ENCODE peak calls at places on chromosomes 13 and 19, in nine cellular contexts. B is fibroblast of lung, V is mammary epithelial cell, L is neuronal stem cell, J is mesenchymal stem cell, M is GM23248, Z is HCT116, Y is astrocyte, O is neural progenitor cell. H is an unnamed sample.
A peak's percentile ranks its signal among the peaks of the same experiment; 100 is the strongest.

GRCh38 chr13:94464771-94465170 is 14.7 kb downstream of the DCT start:
- DNase-seq in J (no peak), B (peak; percentile 8), Z (no peak), O (no peak), V (no peak), Y (no peak), M (peak; percentile 3), L (no peak), H (no peak)

GRCh38 chr13:111174377-111174776 is 59.3 kb downstream of the ARHGEF7 start:
- DNase-seq in J (no peak), L (no peak), O (no peak), Y (no peak), M (no peak), V (no peak), B (no peak), Z (no peak), H (no peak)

GRCh38 chr19:912181-913079 is 589 bp downstream of the R3HDM4 start:
- DNase-seq in B (no peak), M (peak; percentile 24), J (no peak), Y (no peak), O (no peak), L (no peak), V (peak; percentile 36), Z (no peak), H (peak; percentile 61)

GRCh38 chr13:112629161-112629560 is 41.2 kb upstream of the TUBGCP3 start:
- DNase-seq in M (no peak), Y (no peak), B (no peak), V (no peak), O (no peak), Z (no peak), L (no peak), J (no peak), H (no peak)

GRCh38 chr19:40741527-40742390 is 8.5 kb downstream of the ACTMAP start:
- DNase-seq in B (no peak), L (no peak), O (no peak), J (no peak), V (peak; percentile 39), Z (no peak), M (no peak), Y (no peak), H (no peak)

GRCh38 chr13:46211116-46211515 is 612 bp upstream of the LRRC63 start:
- DNase-seq in J (peak; percentile 25), M (no peak), Z (no peak), O (no peak), Y (no peak), B (peak; percentile 3), L (no peak), V (no peak), H (peak; percentile 32)

GRCh38 chr13:59012731-59013130 is 1151.0 kb downstream of the DIAPH3 start:
- DNase-seq in J (no peak), O (no peak), L (no peak), M (no peak), B (no peak), Y (no peak), V (no peak), Z (no peak), H (no peak)

GRCh38 chr19:30214651-30215051 is 157.5 kb upstream of the ZNF536 start:
- DNase-seq in J (no peak), Y (no peak), Z (no peak), V (no peak), O (no peak), M (peak; percentile 23), L (no peak), B (no peak), H (peak; percentile 73)

GRCh38 chr13:32007494-32007893 is 24.1 kb upstream of the FRY start:
- DNase-seq in M (peak; percentile 39), J (no peak), O (no peak), Y (no peak), B (no peak), Z (no peak), V (no peak), L (no peak), H (no peak)

GRCh38 chr19:46700704-46701103 is 16.2 kb downstream of the PRKD2 start:
- DNase-seq in V (no peak), J (no peak), M (no peak), L (no peak), Z (no peak), B (no peak), Y (no peak), O (no peak), H (no peak)

GRCh38 chr19:46693760-46694159 is 23.2 kb downstream of the PRKD2 start:
- DNase-seq in J (no peak), Z (no peak), Y (no peak), O (no peak), M (no peak), L (no peak), V (no peak), B (no peak), H (no peak)

GRCh38 chr19:46696052-46696451 is 20.9 kb downstream of the PRKD2 start:
- DNase-seq in O (no peak), M (no peak), B (no peak), L (no peak), Z (no peak), J (no peak), Y (no peak), V (no peak), H (no peak)

GRCh38 chr19:46697142-46697960 is 19.6 kb downstream of the PRKD2 start:
- DNase-seq in J (peak; percentile 88), Y (peak; percentile 23), M (peak; percentile 90), O (peak; percentile 97), Z (peak; percentile 80), V (no peak), L (peak; percentile 89), B (peak; percentile 56), H (peak; percentile 63)

DNA sequence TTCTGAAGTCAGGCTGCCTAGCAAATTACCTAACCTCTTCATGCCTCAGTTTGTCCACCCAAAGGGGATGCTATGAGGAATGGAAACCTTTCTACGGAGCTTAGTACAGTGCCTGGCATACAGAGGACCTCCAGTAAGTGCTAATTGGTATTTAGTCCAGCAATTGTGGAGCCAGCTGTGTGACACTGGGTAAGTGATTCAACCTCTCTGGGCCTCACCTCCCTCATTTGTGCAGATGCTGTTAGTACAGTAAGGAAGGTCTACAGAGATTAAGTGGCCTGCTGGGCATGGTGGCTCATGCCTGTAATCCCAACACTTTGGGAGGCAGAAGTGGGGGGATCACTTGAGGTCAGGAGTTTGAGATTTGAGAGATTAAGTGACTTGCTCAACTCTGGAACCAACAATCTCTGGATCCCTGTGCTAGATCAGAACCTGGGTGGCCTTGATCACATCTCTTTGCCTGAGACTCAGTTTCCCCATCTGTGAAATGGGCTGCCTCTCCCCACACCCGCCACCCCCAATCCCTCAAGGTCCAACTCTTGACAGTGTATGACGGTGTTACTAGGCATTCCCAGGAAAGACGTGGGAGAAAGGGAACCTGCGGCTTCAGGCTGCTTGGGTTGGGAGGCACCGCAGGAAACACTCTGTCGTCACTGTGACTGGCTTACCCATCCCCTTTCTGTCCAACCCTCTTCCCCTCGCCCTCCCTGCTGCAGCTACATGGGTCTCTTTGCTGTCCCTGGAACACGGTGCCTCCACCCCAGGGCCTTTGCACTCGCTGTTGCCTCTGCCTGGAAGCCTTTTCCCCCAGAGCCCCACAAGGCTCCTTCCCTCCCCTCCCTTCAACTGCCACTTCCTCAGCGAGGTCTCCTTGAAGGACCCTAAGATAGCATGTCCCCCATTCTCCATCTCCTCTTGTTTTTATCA is 18.3 kb downstream of the PRKD2 start:
- DNase-seq in M (no peak), V (no peak), B (no peak), Z (no peak), O (no peak), L (no peak), Y (no peak), J (no peak), H (no peak)
- H3K27ac ChIP-seq in M (no peak overlapping the region), V (no peak overlapping the region), B (no peak overlapping the region), Z (peak overlapping the region; percentile 73), O (no peak overlapping the region), L (no peak overlapping the region), Y (no peak overlapping the region), J (no peak overlapping the region), H (no peak overlapping the region)

DNA sequence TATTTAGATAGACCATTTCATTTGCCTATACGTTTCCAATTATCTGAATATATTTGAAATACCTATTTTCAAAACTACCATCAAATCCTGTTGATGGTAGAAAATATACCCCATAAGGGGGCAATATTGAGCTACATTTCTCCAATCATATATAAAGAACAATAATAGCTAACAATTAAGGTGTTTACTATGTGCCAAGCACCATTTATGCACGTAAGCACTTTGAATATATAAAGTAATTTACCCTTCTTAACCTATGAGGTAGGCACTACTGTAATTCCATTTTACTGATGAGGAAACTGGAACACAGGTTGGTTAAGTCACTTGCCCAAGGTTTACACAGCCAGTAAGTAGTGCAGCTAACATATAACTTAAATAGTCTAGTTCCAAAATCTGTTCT is 79.2 kb downstream of the UBL3 start:
- DNase-seq in V (peak; percentile 10), B (peak; percentile 23), M (peak; percentile 48), O (peak; percentile 25), Y (peak; percentile 14), Z (peak; percentile 37), L (peak; percentile 21), J (peak; percentile 52), H (peak; percentile 75)
- H3K4me2 ChIP-seq in V (no peak overlapping the region), B (no peak overlapping the region), M (no peak overlapping the region), O (no peak overlapping the region), Y (no peak overlapping the region), Z (no peak overlapping the region), L (no peak overlapping the region), J (no peak overlapping the region), H (no peak overlapping the region)

DNA sequence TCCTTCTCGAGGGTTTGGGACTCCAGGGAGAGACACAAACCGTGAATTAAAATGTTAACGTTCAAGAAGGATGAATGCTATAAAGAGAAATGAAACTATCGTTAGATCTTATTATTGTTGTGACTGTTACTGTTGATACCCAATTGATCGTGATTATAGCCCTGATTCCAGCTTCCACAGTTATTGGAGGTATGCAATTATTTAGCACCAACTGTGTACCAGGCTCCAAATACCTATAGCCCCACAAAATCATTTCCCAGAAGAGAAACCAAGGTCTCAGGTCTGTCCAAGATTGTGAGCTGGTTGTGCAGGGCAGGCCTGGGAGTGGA is 30.1 kb upstream of the NFIC start:
- DNase-seq in J (no peak), M (no peak), V (no peak), Z (no peak), Y (no peak), O (no peak), L (no peak), B (no peak), H (no peak)
- H2AFZ ChIP-seq in J (peak overlapping the region; percentile 42), M (peak overlapping the region; percentile 90), V (peak overlapping the region; percentile 72), Z (no peak overlapping the region), Y (no peak overlapping the region), O (no peak overlapping the region), L (no peak overlapping the region), B (no peak overlapping the region), H (no peak overlapping the region)

DNA sequence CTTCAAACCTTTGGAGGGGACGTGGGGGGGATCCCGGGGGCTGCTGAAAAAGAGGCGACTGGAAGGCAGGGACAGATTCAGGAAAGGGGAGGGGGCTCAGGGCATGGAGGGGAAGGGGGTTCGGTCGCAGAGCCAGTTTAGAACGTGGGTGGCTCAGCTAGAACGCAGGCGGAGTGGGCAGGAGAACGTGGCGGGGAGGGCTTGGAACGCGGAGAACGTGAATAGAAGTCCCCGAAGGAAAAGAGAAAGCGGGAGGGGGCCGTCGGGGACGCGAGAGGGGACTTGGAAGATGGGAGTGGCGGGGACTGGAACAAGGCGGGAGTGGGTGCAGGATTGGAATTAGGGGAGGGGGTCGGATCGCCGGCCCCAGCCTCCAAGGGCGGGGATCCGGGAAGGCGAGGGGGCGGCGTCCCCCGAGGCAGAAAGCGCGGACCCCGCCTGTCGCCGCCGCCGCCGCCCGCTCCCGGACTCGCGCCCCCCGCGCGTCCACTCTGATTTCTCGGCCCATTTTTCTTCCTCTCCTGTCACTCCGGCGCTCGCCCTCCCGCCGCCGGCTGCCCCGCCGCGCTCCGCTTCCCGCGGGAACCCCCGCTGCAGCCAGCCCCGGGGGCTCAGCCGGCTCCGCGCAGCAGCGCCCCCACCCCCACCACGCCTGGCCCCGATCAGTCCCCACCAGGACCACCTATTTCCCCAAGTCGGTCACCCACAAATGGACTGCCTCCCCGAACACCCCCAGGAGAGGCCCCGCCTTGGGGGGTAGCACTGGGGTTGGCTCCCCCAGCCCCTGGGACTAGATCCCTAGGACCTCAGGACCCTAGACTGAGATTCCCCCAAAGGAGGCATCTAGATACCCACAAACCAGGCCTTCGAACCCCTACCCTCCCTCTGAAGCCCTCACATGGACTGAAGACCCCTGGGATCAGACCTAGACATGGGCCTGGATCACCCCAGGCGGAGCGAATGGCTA is 12.5 kb upstream of the ERFL start:
- DNase-seq in Y (no peak), V (no peak), O (no peak), B (no peak), J (peak; percentile 33), L (no peak), M (peak; percentile 52), Z (no peak), H (no peak)
- H3K27ac ChIP-seq in Y (no peak overlapping the region), V (no peak overlapping the region), O (no peak overlapping the region), B (no peak overlapping the region), J (no peak overlapping the region), L (no peak overlapping the region), M (no peak overlapping the region), Z (no peak overlapping the region), H (peak overlapping the region; percentile 95)

H was measured in Karpas-422.